ENCODE peak calls at places on chromosomes 6 and 20, in six cellular contexts. One of them, this sample, is unnamed. For H3K4me1 and H3K9me3, the result is how much of the 10 kb centered on the place peaks cover.

GRCh38 chr20:46698788-46699187 is 9.5 kb upstream of the TP53RK start:
- DNase-seq in sigmoid colon: no peak
- DNase-seq in PC-3: peak
- DNase-seq in CD8-positive, alpha-beta memory T cell: no peak
- DNase-seq in Peyer's patch: no peak
- DNase-seq in GM23248: peak
- DNase-seq in this sample: no peak

GRCh38 chr6:80636689-80637088 is 530.2 kb downstream of the BCKDHB start:
- DNase-seq in sigmoid colon: no peak
- DNase-seq in PC-3: peak
- DNase-seq in CD8-positive, alpha-beta memory T cell: no peak
- DNase-seq in Peyer's patch: no peak
- DNase-seq in GM23248: peak
- DNase-seq in this sample: no peak

GRCh38 chr6:129120856-129121255 is 237.9 kb downstream of the LAMA2 start:
- DNase-seq in sigmoid colon: no peak
- DNase-seq in PC-3: no peak
- DNase-seq in CD8-positive, alpha-beta memory T cell: no peak
- DNase-seq in Peyer's patch: no peak
- DNase-seq in GM23248: peak
- DNase-seq in this sample: no peak

GRCh38 chr20:24683676-24684075 is 214.2 kb downstream of the SYNDIG1 start:
- DNase-seq in sigmoid colon: peak
- DNase-seq in PC-3: no peak
- DNase-seq in CD8-positive, alpha-beta memory T cell: no peak
- DNase-seq in Peyer's patch: no peak
- DNase-seq in GM23248: no peak
- DNase-seq in this sample: no peak

GRCh38 chr6:81241126-81241525 is 511.4 kb downstream of the TENT5A start:
- DNase-seq in sigmoid colon: no peak
- DNase-seq in PC-3: no peak
- DNase-seq in CD8-positive, alpha-beta memory T cell: no peak
- DNase-seq in Peyer's patch: no peak
- DNase-seq in GM23248: peak
- DNase-seq in this sample: no peak

GRCh38 chr6:34926655-34927054 is 37.6 kb downstream of the ANKS1A start:
- DNase-seq in sigmoid colon: no peak
- DNase-seq in PC-3: peak
- DNase-seq in CD8-positive, alpha-beta memory T cell: no peak
- DNase-seq in Peyer's patch: no peak
- DNase-seq in GM23248: peak
- DNase-seq in this sample: peak

GRCh38 chr20:39004508-39004907 is 42.4 kb downstream of the DHX35 start:
- DNase-seq in sigmoid colon: no peak
- DNase-seq in PC-3: peak
- DNase-seq in CD8-positive, alpha-beta memory T cell: peak
- DNase-seq in Peyer's patch: peak
- DNase-seq in GM23248: no peak
- DNase-seq in this sample: no peak

GRCh38 chr20:36666181-36666740 is 20.3 kb upstream of the SLA2 start:
- DNase-seq in sigmoid colon: no peak
- DNase-seq in PC-3: peak
- DNase-seq in CD8-positive, alpha-beta memory T cell: no peak
- DNase-seq in Peyer's patch: no peak
- DNase-seq in GM23248: peak
- DNase-seq in this sample: peak

GRCh38 chr6:125301435-125302391 is at the start of gene HDDC2:
- DNase-seq in sigmoid colon: peak
- DNase-seq in PC-3: peak
- DNase-seq in CD8-positive, alpha-beta memory T cell: peak
- DNase-seq in Peyer's patch: peak
- DNase-seq in GM23248: peak
- DNase-seq in this sample: peak

DNA sequence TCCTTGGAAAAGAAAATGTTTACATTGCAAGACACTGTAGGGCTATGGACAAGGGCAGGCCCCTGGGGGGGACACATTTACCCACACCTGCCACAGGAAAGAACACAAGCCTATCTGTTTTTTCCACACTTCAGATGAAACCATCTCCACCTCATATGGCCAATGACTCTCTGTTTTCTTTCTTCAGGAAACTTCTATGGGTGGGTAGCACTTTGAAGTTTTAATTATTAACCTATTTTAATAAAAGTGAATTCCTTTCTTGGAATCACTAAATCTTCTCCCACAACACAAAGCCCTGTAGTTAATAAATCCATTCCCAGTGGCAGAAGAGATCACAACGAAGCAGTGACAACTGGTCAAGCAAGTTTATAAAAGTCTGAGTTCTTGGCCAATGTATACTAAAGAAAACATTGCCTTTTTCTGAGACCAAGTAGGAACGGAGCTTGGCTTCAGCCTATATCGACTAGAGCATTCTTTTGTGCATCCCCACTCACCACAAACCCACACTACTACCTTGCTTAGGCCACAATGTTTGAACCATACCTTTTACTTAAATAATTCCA is 125.1 kb upstream of the CARMIL1 start:
- DNase-seq in sigmoid colon: no peak
- DNase-seq in PC-3: peak
- DNase-seq in CD8-positive, alpha-beta memory T cell: no peak
- DNase-seq in Peyer's patch: no peak
- DNase-seq in GM23248: no peak
- DNase-seq in this sample: no peak
- H3K4me3 ChIP-seq in sigmoid colon: no peak
- H3K4me3 ChIP-seq in PC-3: no peak
- H3K4me3 ChIP-seq in CD8-positive, alpha-beta memory T cell: no peak
- H3K4me3 ChIP-seq in Peyer's patch: no peak
- H3K4me3 ChIP-seq in GM23248: no peak
- H3K4me3 ChIP-seq in this sample: no peak

GRCh38 chr6:84081222-84081621 is 47.6 kb downstream of the MRAP2 start:
- DNase-seq in sigmoid colon: no peak
- DNase-seq in PC-3: no peak
- DNase-seq in CD8-positive, alpha-beta memory T cell: no peak
- DNase-seq in Peyer's patch: no peak
- DNase-seq in GM23248: no peak
- DNase-seq in this sample: no peak
- H3K4me1 ChIP-seq in sigmoid colon: under half
- H3K4me1 ChIP-seq in PC-3: under half
- H3K4me1 ChIP-seq in CD8-positive, alpha-beta memory T cell: under half
- H3K4me1 ChIP-seq in Peyer's patch: under half
- H3K4me1 ChIP-seq in GM23248: under half
- H3K4me1 ChIP-seq in this sample: under half

DNA sequence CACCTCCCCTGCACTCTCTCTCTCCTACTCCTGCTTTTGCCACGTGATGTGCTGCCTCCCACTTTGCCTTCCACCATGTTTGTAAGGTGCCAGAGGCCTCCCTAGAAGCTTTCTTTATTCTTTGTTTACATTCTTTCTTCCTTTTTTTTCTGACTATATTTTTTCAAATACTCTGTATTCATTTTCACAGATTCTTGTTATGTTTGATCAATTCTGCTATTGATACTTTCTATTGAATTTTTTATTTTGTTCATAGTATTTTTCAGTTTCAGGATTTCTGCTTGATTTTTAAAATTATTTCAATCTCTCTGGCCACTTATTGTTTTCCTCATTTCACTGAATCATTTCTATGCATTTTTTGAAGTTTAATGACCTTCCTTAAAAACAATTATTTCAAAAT is 801.8 kb downstream of the GRIK2 start:
- DNase-seq in sigmoid colon: no peak
- DNase-seq in PC-3: no peak
- DNase-seq in CD8-positive, alpha-beta memory T cell: no peak
- DNase-seq in Peyer's patch: no peak
- DNase-seq in GM23248: no peak
- DNase-seq in this sample: no peak
- H3K9me3 ChIP-seq in sigmoid colon: under half
- H3K9me3 ChIP-seq in PC-3: under half
- H3K9me3 ChIP-seq in CD8-positive, alpha-beta memory T cell: under half
- H3K9me3 ChIP-seq in Peyer's patch: under half
- H3K9me3 ChIP-seq in GM23248: under half
- H3K9me3 ChIP-seq in this sample: under half

DNA sequence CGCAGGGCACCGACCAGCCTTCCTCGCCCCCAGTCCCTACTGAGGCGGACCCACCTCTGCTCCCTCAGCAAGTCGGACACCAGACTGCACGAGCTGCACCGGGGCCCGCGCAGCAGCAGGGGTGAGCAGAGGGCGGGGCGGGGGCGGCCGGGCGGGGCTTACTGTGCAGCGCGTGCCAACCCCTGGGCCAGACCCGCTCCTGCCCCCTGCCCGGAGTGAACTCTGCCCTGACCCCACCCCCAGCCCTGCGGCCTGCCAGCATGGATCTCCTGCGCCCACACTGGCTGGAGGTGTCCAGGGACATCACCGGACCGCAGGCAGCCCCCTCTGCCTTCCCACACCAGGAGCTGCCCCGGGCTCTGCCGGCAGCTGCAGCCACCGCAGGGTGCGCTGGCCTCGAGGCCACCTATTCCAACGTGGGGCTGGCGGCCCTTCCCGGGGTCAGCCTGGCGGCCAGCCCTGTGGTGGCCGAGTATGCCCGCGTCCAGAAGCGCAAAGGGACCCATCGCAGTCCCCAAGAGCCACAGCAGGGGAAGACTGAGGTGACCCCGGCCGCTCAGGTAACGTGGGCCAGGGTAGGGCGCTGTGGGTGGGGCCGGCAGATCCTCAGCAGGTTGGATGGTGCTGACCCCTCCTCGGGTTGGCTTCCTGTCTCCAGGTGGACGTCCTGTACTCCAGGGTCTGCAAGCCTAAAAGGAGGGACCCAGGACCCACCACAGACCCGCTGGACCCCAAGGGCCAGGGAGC is 1.5 kb upstream of the SLC2A4RG start:
- DNase-seq in sigmoid colon: peak
- DNase-seq in PC-3: no peak
- DNase-seq in CD8-positive, alpha-beta memory T cell: peak
- DNase-seq in Peyer's patch: peak
- DNase-seq in GM23248: no peak
- DNase-seq in this sample: no peak
- H3K4me3 ChIP-seq in sigmoid colon: peak
- H3K4me3 ChIP-seq in PC-3: no peak
- H3K4me3 ChIP-seq in CD8-positive, alpha-beta memory T cell: peak
- H3K4me3 ChIP-seq in Peyer's patch: peak
- H3K4me3 ChIP-seq in GM23248: no peak
- H3K4me3 ChIP-seq in this sample: peak

DNA sequence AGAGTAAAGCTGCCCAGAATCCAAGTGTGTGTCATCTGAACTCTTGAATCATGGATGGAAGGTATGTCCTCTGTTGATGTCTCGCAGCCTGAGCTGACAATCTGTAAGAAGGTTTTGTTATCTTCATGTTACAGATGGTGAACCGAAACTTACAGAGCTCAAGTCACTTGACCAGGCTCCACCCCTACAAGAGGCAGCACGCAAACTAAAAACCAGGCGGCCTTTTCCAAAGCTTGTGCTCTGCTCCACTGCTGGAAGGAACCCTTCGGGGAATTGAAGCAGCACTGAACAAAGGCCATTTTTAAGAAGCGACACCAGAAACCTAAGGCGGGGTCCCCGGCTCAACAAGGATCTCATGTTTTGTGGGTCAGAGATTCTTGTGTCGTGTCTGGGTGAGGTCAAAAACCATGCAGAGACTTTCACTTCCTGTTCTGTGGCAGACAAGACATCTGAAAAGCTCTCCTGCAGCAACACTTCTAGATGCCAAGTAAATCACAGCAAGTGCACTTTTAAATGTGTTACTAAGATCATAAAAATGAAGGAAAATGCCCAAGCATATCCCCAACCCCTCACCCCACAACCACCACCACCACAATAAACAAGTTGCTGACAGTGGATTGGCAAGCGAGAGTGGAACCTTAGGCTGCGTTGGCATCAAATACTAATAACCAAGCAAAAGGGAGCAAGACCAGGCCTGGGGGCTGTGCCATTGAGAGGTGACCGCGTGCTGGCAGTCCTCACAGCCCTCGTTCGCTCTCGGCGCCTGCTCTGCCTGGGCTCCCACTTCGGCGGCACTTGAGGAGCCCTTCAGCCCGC is 27.3 kb downstream of the NQO2 start:
- DNase-seq in sigmoid colon: no peak
- DNase-seq in PC-3: no peak
- DNase-seq in CD8-positive, alpha-beta memory T cell: peak
- DNase-seq in Peyer's patch: no peak
- DNase-seq in GM23248: no peak
- DNase-seq in this sample: peak
- H3K4me1 ChIP-seq in sigmoid colon: under half
- H3K4me1 ChIP-seq in PC-3: under half
- H3K4me1 ChIP-seq in CD8-positive, alpha-beta memory T cell: under half
- H3K4me1 ChIP-seq in Peyer's patch: under half
- H3K4me1 ChIP-seq in GM23248: under half
- H3K4me1 ChIP-seq in this sample: under half

GRCh38 chr6:33633462-33634158 is 12.5 kb downstream of the ITPR3 start:
- DNase-seq in sigmoid colon: peak
- DNase-seq in PC-3: peak
- DNase-seq in CD8-positive, alpha-beta memory T cell: peak
- DNase-seq in Peyer's patch: peak
- DNase-seq in GM23248: peak
- DNase-seq in this sample: peak

GRCh38 chr6:33634986-33635385 is 13.9 kb downstream of the ITPR3 start:
- DNase-seq in sigmoid colon: no peak
- DNase-seq in PC-3: no peak
- DNase-seq in CD8-positive, alpha-beta memory T cell: no peak
- DNase-seq in Peyer's patch: no peak
- DNase-seq in GM23248: no peak
- DNase-seq in this sample: no peak

GRCh38 chr6:33633084-33633461 is 12.0 kb downstream of the ITPR3 start:
- DNase-seq in sigmoid colon: no peak
- DNase-seq in PC-3: no peak
- DNase-seq in CD8-positive, alpha-beta memory T cell: no peak
- DNase-seq in Peyer's patch: no peak
- DNase-seq in GM23248: no peak
- DNase-seq in this sample: no peak

GRCh38 chr6:33632603-33633039 is 11.5 kb downstream of the ITPR3 start:
- DNase-seq in sigmoid colon: no peak
- DNase-seq in PC-3: peak
- DNase-seq in CD8-positive, alpha-beta memory T cell: peak
- DNase-seq in Peyer's patch: peak
- DNase-seq in GM23248: peak
- DNase-seq in this sample: peak

DNA sequence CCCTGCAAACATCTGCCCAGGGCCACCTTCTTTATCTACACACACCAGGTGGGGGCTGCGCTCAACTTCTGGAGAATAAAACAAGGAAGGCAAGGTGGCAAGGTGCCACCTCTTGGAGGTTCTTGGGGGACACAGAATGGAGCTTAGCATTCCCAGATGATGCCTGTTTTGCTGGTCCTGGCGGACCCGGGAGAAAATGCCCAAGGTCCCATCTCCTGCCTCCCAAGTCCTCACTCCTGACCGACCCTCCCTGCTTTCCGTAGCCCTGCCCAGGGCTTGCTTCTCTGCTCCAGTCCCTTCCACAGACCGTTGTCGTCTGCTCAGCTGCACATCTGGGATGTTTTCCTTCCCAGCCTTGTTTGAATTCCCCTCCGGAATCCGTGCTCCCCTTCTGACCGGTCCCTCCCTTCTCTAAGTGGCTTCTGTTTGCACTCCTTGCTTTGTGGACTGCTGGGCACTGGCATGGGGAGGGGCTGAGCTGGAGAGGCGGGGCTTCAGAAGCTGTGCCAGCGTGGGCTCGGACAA is 13.1 kb downstream of the ITPR3 start:
- DNase-seq in sigmoid colon: no peak
- DNase-seq in PC-3: no peak
- DNase-seq in CD8-positive, alpha-beta memory T cell: no peak
- DNase-seq in Peyer's patch: no peak
- DNase-seq in GM23248: peak
- DNase-seq in this sample: no peak
- H3K9me3 ChIP-seq in sigmoid colon: under half
- H3K9me3 ChIP-seq in PC-3: under half
- H3K9me3 ChIP-seq in CD8-positive, alpha-beta memory T cell: under half
- H3K9me3 ChIP-seq in Peyer's patch: under half
- H3K9me3 ChIP-seq in GM23248: under half
- H3K9me3 ChIP-seq in this sample: under half